ENCODE peak calls at places on chromosome 17, in four cellular contexts. G, E, S and F are unnamed samples.

GRCh38 chr17:77811521-77811920 is 147.0 kb upstream of the TNRC6C start:
- DNase-seq in E (no peak), S (no peak), G (peak), F (no peak)

GRCh38 chr17:61495161-61495857 is 43.1 kb downstream of the TBX4 start:
- DNase-seq in G (peak), S (peak), E (no peak), F (no peak)

GRCh38 chr17:55513885-55514590 is 2.8 kb upstream of the SMIM36 start:
- DNase-seq in S (peak), G (peak), E (peak), F (peak)

GRCh38 chr17:19346351-19347255 is 15.9 kb downstream of the B9D1 start:
- DNase-seq in G (peak), E (peak), S (peak), F (no peak)

GRCh38 chr17:81340606-81341346 is 45.7 kb upstream of the SLC38A10 start:
- DNase-seq in E (no peak), S (no peak), G (no peak), F (no peak)

GRCh38 chr17:75077490-75078096 is 10.2 kb upstream of the SLC16A5 start:
- DNase-seq in G (peak), S (no peak), E (no peak), F (no peak)

GRCh38 chr17:81860756-81861568 is 627 bp upstream of the P4HB start:
- DNase-seq in S (peak), E (peak), G (peak), F (peak)

GRCh38 chr17:74607219-74607618 is 15.1 kb upstream of the CD300LD start:
- DNase-seq in G (no peak), S (no peak), E (no peak), F (no peak)

GRCh38 chr17:67829331-67829730 is 4.0 kb downstream of the BPTF start:
- DNase-seq in G (no peak), E (no peak), S (no peak), F (no peak)

GRCh38 chr17:73560661-73561060 is 83.6 kb downstream of the SDK2 start:
- DNase-seq in G (no peak), S (peak), E (no peak), F (no peak)

GRCh38 chr17:65674246-65675045 is 113.0 kb upstream of the AXIN2 start:
- DNase-seq in E (no peak), S (no peak), G (peak), F (peak)

GRCh38 chr17:73265646-73266640 is 4.3 kb upstream of the CPSF4L start:
- DNase-seq in E (no peak), G (no peak), S (no peak), F (no peak)

GRCh38 chr17:8160741-8161221 is 2.0 kb downstream of the VAMP2 start:
- DNase-seq in S (no peak), E (no peak), G (no peak), F (no peak)

GRCh38 chr17:67521773-67522069 is 144.6 kb downstream of the PITPNC1 start:
- DNase-seq in S (no peak), E (no peak), G (no peak), F (no peak)

GRCh38 chr17:15651583-15652110 is 32.1 kb upstream of the FBXW10B start:
- DNase-seq in G (peak), S (peak), E (peak), F (peak)

GRCh38 chr17:40886090-40886489 is 1.0 kb upstream of the KRT20 start:
- DNase-seq in G (peak), E (no peak), S (no peak), F (no peak)

GRCh38 chr17:40348562-40349476 is 15.7 kb downstream of the GJD3 start:
- DNase-seq in G (no peak), S (no peak), E (no peak), F (no peak)

GRCh38 chr17:32503251-32504165 is 16.7 kb downstream of the CDK5R1 start:
- DNase-seq in S (no peak), E (no peak), G (no peak), F (no peak)

GRCh38 chr17:52035336-52035915 is 123.1 kb downstream of the CA10 start:
- DNase-seq in G (no peak), S (no peak), E (no peak), F (no peak)

GRCh38 chr17:79943354-79944241 is 92.1 kb downstream of the TBC1D16 start:
- DNase-seq in E (no peak), G (no peak), S (no peak), F (no peak)

GRCh38 chr17:10177131-10177920 is 21.1 kb downstream of the GAS7 start:
- DNase-seq in S (no peak), G (no peak), E (no peak), F (no peak)

GRCh38 chr17:7850970-7851437 is 3.9 kb upstream of the TMEM88 start:
- DNase-seq in S (no peak), G (no peak), E (no peak), F (no peak)

GRCh38 chr17:28760987-28761562 is 17.3 kb downstream of the TRAF4 start:
- DNase-seq in G (peak), S (no peak), E (no peak), F (peak)

GRCh38 chr17:74704536-74704935 is 8.2 kb downstream of the CD300LF start:
- DNase-seq in G (no peak), E (no peak), S (no peak), F (no peak)

GRCh38 chr17:37413875-37414519 is 7.3 kb downstream of the TADA2A start:
- DNase-seq in S (no peak), E (no peak), G (no peak), F (no peak)

GRCh38 chr17:10099051-10099571 is 99.3 kb downstream of the GAS7 start:
- DNase-seq in G (peak), E (no peak), S (no peak), F (no peak)

GRCh38 chr17:20279631-20280030 is 187.7 kb downstream of the LGALS9B start:
- DNase-seq in G (no peak), E (no peak), S (no peak), F (no peak)

GRCh38 chr17:69857412-69857835 is 217.6 kb upstream of the KCNJ16 start:
- DNase-seq in G (peak), S (peak), E (no peak), F (no peak)

GRCh38 chr17:7897773-7898172 is 9.2 kb downstream of the CHD3 start:
- DNase-seq in E (no peak), S (no peak), G (peak), F (no peak)

GRCh38 chr17:30188211-30188939 is 47.1 kb downstream of the SLC6A4 start:
- DNase-seq in S (no peak), G (no peak), E (no peak), F (no peak)

GRCh38 chr17:17590141-17590735 is 1.3 kb downstream of the PEMT start:
- DNase-seq in G (no peak), E (no peak), S (no peak), F (no peak)

GRCh38 chr17:41773190-41773588 is 13.3 kb downstream of the JUP start:
- DNase-seq in E (no peak), S (peak), G (peak), F (peak)

GRCh38 chr17:73584987-73585386 is 59.3 kb downstream of the SDK2 start:
- DNase-seq in S (no peak), G (no peak), E (no peak), F (no peak)

GRCh38 chr17:16250635-16251034 is 33.6 kb downstream of the PIGL start:
- DNase-seq in S (no peak), G (peak), E (no peak), F (no peak)

GRCh38 chr17:81256616-81257015 is 17.5 kb downstream of the NDUFAF8 start:
- DNase-seq in G (peak), S (no peak), E (no peak), F (no peak)

GRCh38 chr17:13638855-13639458 is 37.2 kb upstream of the HS3ST3A1 start:
- DNase-seq in S (no peak), E (no peak), G (no peak), F (no peak)

DNA sequence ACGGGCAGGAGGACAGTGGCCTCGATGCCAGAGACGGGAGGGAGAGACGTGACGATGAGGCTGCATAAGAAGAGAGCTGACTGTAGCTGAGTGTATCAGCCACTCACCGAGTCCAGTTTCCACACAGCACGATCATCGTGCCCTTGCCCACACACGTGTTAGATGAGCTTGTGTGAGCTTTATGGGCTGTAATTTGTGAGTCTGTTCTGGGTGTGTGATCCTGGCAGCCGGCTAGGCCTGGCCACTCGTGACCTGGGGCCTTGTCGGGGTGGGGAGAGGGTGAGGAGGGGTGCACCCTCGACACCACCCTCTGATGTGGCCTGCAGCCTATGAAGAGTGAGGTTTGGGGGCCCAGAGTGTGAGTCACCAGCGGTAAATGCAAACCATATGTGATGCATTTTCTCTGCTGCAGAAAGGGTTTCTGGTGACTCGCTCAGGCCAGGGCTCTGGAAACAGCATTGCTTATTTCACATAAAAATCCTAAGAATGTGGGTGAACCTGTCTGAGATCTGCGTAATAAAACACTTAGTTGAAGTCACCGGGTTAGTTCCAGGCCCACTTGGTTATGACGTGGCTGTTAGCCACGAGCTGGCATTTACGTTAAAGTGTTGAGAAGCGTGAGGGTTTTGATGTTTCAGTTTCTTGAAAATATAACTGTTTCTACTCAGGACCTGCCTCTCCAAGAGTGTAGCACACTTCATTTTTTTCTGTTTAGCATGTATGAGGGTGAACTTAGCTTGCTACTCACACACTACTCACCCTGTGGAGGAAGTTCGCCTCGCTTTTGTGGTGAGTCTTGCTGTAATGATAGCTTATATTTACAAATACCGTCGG is 4.2 kb downstream of the METRNL start:
- DNase-seq in G (peak), S (no peak), E (no peak), F (no peak)
- H3K4me3 ChIP-seq in G (peak), S (peak), E (peak), F (no peak)

DNA sequence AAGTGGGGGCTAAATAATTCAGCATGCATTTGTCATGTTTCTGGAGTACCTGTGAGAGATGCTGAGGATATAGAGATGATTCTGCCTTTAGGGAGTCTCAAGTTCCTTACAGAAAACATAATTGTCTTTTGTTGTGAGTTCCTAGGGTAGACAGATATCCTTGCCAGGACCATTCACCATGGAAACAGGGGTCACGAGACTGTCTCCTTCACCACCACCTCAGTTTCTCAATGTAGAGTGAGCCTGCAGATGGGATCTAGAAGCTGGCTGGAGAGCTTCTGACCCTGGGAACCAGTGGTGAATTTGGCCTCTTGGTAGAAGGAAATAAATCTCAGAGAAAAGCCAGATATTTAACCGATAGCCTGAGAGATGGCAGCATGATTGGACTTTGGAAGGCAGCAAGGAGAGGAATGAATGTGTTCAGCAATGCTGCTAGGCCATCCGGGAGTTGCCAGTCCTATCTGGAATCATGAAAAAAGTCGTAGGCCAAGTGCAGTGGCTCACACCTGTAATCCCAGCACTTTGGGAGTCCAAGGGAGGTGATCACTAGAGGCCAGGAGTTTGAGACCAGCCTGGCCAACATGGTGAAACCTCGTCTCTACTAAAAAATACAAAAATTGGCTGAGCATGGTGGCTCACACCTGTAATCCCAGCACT is 7.4 kb upstream of the HDAC5 start:
- DNase-seq in S (no peak), E (no peak), G (no peak), F (no peak)
- TF ChIP-seq CTCF in S (no peak), E (no peak), G (no peak), F (no peak)

GRCh38 chr17:72125226-72125651 is 4.4 kb downstream of the SOX9 start:
- DNase-seq in G (no peak), E (no peak), S (no peak), F (no peak)

GRCh38 chr17:72123496-72123963 is 2.7 kb downstream of the SOX9 start:
- DNase-seq in E (no peak), G (no peak), S (no peak), F (no peak)

GRCh38 chr17:72122668-72123495 is 2.1 kb downstream of the SOX9 start:
- DNase-seq in G (peak), S (no peak), E (no peak), F (no peak)

GRCh38 chr17:72125742-72126141 is 4.9 kb downstream of the SOX9 start:
- DNase-seq in G (no peak), E (no peak), S (no peak), F (no peak)

GRCh38 chr17:72123964-72124791 is 3.4 kb downstream of the SOX9 start:
- DNase-seq in E (no peak), S (no peak), G (no peak), F (no peak)
- H3K4me3 ChIP-seq in E (no peak), S (no peak), G (no peak), F (no peak)

GRCh38 chr17:1650731-1651558 is 1.3 kb upstream of the RILP start:
- DNase-seq in S (no peak), E (no peak), G (no peak), F (no peak)

GRCh38 chr17:1647802-1648581 is 1.7 kb downstream of the RILP start:
- DNase-seq in E (no peak), S (peak), G (peak), F (no peak)

GRCh38 chr17:1649116-1649843 is 386 bp downstream of the RILP start:
- DNase-seq in G (peak), S (peak), E (peak), F (no peak)

GRCh38 chr17:1649844-1650409 is at the start of gene RILP:
- DNase-seq in E (no peak), G (peak), S (peak), F (peak)

DNA sequence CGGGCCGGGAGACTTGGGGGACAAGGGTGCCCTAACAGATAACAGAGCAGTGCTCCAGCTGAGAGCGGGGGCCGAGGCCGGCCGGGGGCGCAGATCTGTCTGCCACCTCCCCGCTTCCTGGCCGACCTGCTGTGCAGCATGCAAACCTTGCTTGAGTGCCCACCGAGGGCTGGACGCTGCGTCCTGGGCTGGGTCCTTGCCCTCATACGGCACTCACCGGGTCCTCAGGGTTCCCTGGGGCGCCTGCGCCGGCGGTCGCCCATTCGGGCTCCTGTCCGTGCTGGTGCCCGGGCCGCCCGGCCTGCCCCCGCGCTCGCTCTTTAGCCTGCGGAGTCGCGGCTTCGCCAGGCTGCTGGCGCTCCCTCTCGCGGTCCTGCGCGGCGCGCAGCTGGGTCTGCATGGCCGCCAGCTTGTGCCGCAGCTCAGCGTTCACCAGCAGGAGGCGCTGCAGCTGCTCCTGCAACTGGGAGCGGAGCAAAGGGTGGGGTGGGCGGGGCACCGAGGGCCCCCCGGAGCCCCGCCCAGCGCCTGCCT is 1.0 kb downstream of the RILP start:
- DNase-seq in E (peak), S (peak), G (peak), F (peak)
- TF ChIP-seq CTCF in E (peak), S (peak), G (peak), F (peak)

GRCh38 chr17:50115744-50116143 is 14.2 kb downstream of the SAMD14 start:
- DNase-seq in G (no peak), S (no peak), E (no peak), F (no peak)

GRCh38 chr17:50118828-50119218 is 11.1 kb downstream of the SAMD14 start:
- DNase-seq in S (no peak), E (no peak), G (no peak), F (no peak)

GRCh38 chr17:50114849-50115357 is 15.1 kb downstream of the SAMD14 start:
- DNase-seq in E (no peak), G (peak), S (peak), F (no peak)

GRCh38 chr17:50118076-50118827 is 11.7 kb downstream of the SAMD14 start:
- DNase-seq in E (no peak), G (no peak), S (no peak), F (no peak)

GRCh38 chr17:50117202-50118040 is 12.5 kb downstream of the SAMD14 start:
- DNase-seq in S (peak), E (no peak), G (peak), F (no peak)
- H3K4me3 ChIP-seq in S (peak), E (peak), G (no peak), F (no peak)

DNA sequence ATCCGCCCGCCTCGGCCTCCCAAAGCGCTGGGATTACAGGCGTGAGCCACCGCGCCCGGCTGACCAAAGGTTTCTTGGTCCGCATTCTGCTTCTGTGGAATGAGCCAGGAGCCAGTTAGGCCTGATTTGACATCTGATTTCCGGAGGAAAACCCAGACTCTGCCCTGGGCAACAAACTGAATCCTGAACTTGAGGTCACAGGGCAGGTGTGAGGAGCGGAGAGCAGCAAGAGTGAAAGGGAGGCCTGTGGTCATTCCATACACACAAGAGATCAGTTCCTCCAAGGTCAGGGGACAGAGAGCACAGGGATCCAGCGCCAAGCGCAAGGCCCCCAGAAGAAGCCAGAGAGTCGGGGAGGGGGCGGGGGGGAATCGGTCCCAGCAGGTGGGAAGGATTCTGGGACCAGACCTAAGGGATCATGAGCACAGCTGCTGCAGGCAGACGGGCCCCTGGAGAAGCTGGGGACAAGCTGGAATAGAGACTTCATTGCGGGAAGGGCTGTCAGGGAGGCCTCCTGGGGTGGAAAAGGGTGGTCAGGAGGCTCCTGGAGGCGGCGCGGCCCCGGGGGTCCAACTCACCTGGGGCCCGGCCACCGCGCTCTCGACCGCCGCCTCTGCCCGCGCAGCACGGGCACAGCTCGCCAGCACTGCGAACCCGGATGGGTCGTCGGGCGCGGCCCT is 436 bp downstream of the SHPK start:
- DNase-seq in E (no peak), S (no peak), G (no peak), F (peak)
- TF ChIP-seq CTCF in E (peak), S (no peak), G (no peak), F (no peak)

GRCh38 chr17:57366177-57366557 is 109.8 kb downstream of the MSI2 start:
- DNase-seq in E (no peak), S (no peak), G (no peak), F (no peak)
- H3K4me3 ChIP-seq in E (peak), S (no peak), G (no peak), F (no peak)

GRCh38 chr17:58329808-58330543 is 1.4 kb upstream of the TSPOAP1 start:
- DNase-seq in G (no peak), S (no peak), E (no peak), F (no peak)
- TF ChIP-seq CTCF in G (no peak), S (no peak), E (no peak), F (no peak)

DNA sequence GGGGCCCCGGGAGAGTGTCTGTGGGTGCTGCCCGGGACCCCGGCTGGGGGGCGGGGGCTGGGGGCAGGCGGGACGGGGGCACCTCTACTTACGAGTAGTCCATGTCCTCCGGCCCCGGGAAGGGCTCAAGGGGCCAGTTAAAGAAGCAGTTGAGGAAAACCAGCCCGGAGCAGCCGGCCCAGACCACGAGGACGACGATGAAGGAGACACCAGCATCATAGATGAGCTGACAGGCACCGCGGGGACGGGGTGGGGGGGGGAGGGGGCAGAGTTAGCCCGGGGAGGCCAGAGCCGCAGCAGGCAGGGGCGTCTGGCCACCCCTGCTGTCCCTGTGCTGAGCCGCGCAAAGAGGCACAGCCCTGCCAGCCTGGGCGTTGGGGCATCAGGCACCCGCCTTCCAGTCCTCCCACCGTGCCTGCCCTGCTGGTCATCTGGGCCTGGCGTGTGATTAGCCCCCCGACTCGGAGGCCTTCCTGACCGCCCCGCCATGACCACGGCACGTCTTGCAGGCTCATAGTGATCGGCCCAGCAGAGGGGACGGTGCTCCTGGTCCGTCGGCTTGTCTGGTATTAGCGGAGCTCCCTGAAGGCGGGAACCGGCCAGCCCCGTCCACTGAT is 29.0 kb upstream of the PITPNA start:
- DNase-seq in S (no peak), G (no peak), E (no peak), F (no peak)
- H3K4me3 ChIP-seq in S (no peak), G (no peak), E (no peak), F (no peak)